ENCODE peak calls at places on chromosomes 7 and 10, in four cellular contexts. S is ovary, P is psoas muscle, X is gastrocnemius medialis. T is an unnamed sample.

GRCh38 chr7:94620703-94621118 is 35.2 kb downstream of the SGCE start:
- DNase-seq in S (peak; percentile 67), P (peak; percentile 91), X (peak; percentile 89), T (no peak)

GRCh38 chr10:13074562-13075451 is 25.2 kb upstream of the OPTN start:
- DNase-seq in S (peak; percentile 77), P (peak; percentile 73), X (no peak), T (no peak)

GRCh38 chr7:38330861-38331709 is 57.6 kb upstream of the TARP start:
- DNase-seq in S (no peak), P (no peak), X (no peak), T (no peak)

GRCh38 chr7:86012955-86013354 is 630.8 kb upstream of the GRM3 start:
- DNase-seq in S (no peak), P (no peak), X (no peak), T (no peak)

GRCh38 chr7:100881136-100881535 is 6.2 kb downstream of the SRRT start:
- DNase-seq in S (no peak), P (peak; percentile 42), X (no peak), T (no peak)

GRCh38 chr10:91992026-91992425 is 68.5 kb downstream of the BTAF1 start:
- DNase-seq in S (no peak), P (no peak), X (no peak), T (no peak)

GRCh38 chr10:36492590-36493510 is 632.5 kb upstream of the ANKRD30A start:
- DNase-seq in S (no peak), P (no peak), X (no peak), T (no peak)

GRCh38 chr7:92368741-92369140 is 78.5 kb upstream of the GATAD1 start:
- DNase-seq in S (no peak), P (no peak), X (no peak), T (no peak)

GRCh38 chr7:13144622-13145021 is 457.2 kb downstream of the ARL4A start:
- DNase-seq in S (no peak), P (no peak), X (no peak), T (no peak)

GRCh38 chr10:86345296-86346168 is 21.1 kb downstream of the GRID1 start:
- DNase-seq in S (no peak), P (no peak), X (no peak), T (no peak)

GRCh38 chr7:90119178-90119971 is 34.9 kb upstream of the STEAP1 start:
- DNase-seq in S (peak; percentile 79), P (peak; percentile 57), X (no peak), T (no peak)

GRCh38 chr10:73253226-73253557 is 748 bp upstream of the MRPS16 start:
- DNase-seq in S (no peak), P (no peak), X (no peak), T (no peak)

GRCh38 chr10:119725550-119726290 is at the start of gene INPP5F:
- DNase-seq in S (peak; percentile 99), P (peak; percentile 100), X (peak; percentile 99), T (peak; percentile 95)
- TF ChIP-seq CTCF in S (peak; percentile 47), P (peak; percentile 36), X (peak; percentile 28), T (peak; percentile 39)

DNA sequence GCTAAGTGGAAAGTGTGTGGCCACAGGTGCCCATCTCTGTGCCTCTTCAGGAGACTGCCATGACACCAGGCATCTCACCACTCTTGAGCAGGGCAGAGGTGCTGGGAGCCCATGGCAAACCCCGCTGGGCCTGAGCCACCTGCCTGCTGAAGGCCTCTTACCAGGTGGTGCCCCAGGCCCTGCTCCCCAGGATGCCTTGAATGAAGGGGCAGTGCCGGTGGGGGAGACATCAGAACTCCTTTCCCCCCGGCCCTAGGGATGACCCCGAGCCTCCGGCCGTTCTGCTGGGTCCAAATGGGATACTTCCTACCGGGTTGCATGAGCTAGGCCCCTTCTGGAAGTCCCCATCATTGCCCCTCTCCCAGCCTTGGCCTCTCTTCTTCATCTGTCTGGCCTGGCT is 37.6 kb downstream of the UNC5B start:
- DNase-seq in S (no peak), P (peak; percentile 31), X (no peak), T (no peak)
- H3K4me1 ChIP-seq in S (peaks cover 9% of the 10 kb centered on the region), P (peaks cover 7% of the 10 kb centered on the region), X (peaks cover 22% of the 10 kb centered on the region), T (peaks cover 100% of the 10 kb centered on the region)

GRCh38 chr7:149736478-149737360 is 36.7 kb downstream of the ZNF467 start:
- DNase-seq in S (no peak), P (no peak), X (no peak), T (no peak)

GRCh38 chr7:149743481-149743880 is 29.9 kb downstream of the ZNF467 start:
- DNase-seq in S (no peak), P (no peak), X (no peak), T (no peak)

GRCh38 chr7:149741629-149742028 is 31.8 kb downstream of the ZNF467 start:
- DNase-seq in S (no peak), P (no peak), X (no peak), T (no peak)

GRCh38 chr7:149742075-149742701 is 31.2 kb downstream of the ZNF467 start:
- DNase-seq in S (peak; percentile 75), P (peak; percentile 80), X (peak; percentile 40), T (no peak)
- H3K4me3 ChIP-seq in S (no peak overlapping the region), P (peak overlapping the region; percentile 67), X (peak overlapping the region; percentile 44), T (no peak overlapping the region)

GRCh38 chr7:138449580-138449979 is 10.5 kb upstream of the TRIM24 start:
- DNase-seq in S (no peak), P (no peak), X (no peak), T (no peak)
- TF ChIP-seq CTCF in S (no peak), P (peak; percentile 11), X (no peak), T (no peak)

GRCh38 chr10:62050941-62051433 is 149.5 kb downstream of the ARID5B start:
- DNase-seq in S (no peak), P (peak; percentile 81), X (peak; percentile 80), T (no peak)
- H3K4me1 ChIP-seq in S (peaks cover 25% of the 10 kb centered on the region), P (peaks cover 54% of the 10 kb centered on the region), X (peaks cover 64% of the 10 kb centered on the region), T (peaks cover 100% of the 10 kb centered on the region)

DNA sequence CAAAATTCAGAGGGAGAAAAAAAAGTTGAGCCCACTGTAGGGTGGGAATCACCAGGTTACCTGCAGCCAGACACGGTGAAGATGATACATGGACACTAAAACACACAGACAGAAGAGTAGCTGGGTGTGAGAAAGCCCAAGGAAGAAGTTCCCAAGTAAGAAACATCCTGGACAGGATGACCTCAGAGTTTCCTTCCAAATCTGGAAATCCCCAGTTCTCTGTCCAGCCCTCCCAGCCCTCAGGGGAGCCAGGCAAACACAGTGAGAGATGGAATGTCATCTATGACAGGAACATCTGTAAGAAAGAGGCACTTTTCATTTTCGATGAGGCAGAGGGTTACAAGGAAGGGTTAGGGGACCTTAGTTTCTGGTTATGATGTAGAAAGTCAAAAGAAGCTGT is 125.1 kb upstream of the LYZL1 start:
- DNase-seq in S (no peak), P (no peak), X (no peak), T (no peak)
- H3K4me3 ChIP-seq in S (no peak overlapping the region), P (no peak overlapping the region), X (no peak overlapping the region), T (no peak overlapping the region)

T was measured in esophagus squamous epithelium.